ENCODE peak calls at places on chromosomes 13 and 19, in eight cellular contexts. A is nephron progenitor cell, L is RPMI8226, J is HS-5, S is type B pancreatic cell, D is WTC11, X is GM04503, W is uterus. H is an unnamed sample.

GRCh38 chr19:50705422-50706019 is 14.1 kb downstream of the SHANK1 start:
- DNase-seq in X (no peak), J (peak; percentile 84), A (peak; percentile 53), D (peak; percentile 62), L (peak; percentile 69), W (no peak), S (no peak), H (no peak)

GRCh38 chr13:35791191-35791902 is 314.9 kb upstream of the MAB21L1 start:
- DNase-seq in D (no peak), X (peak; percentile 82), S (no peak), A (no peak), L (no peak), W (no peak), J (no peak), H (no peak)

GRCh38 chr19:29260477-29261317 is 47.7 kb upstream of the UQCRFS1 start:
- DNase-seq in J (no peak), S (no peak), W (no peak), L (peak; percentile 50), D (peak; percentile 74), X (no peak), A (peak; percentile 60), H (peak; percentile 30)

GRCh38 chr13:29679357-29680050 is 84.0 kb upstream of the SLC7A1 start:
- DNase-seq in X (no peak), J (no peak), L (no peak), S (no peak), W (peak; percentile 36), D (no peak), A (no peak), H (no peak)

GRCh38 chr19:38173324-38174041 is 50.5 kb downstream of the DPF1 start:
- DNase-seq in W (no peak), A (no peak), D (no peak), L (no peak), J (no peak), S (no peak), X (peak; percentile 79), H (no peak)

GRCh38 chr13:46831588-46832194 is 34.7 kb upstream of the ESD start:
- DNase-seq in S (no peak), L (peak; percentile 43), W (peak; percentile 36), A (peak; percentile 60), J (peak; percentile 10), D (peak; percentile 44), X (no peak), H (peak; percentile 23)

GRCh38 chr19:33864311-33864850 is 67.7 kb downstream of the KCTD15 start:
- DNase-seq in X (no peak), A (no peak), D (no peak), W (no peak), J (no peak), L (no peak), S (peak; percentile 64), H (no peak)

GRCh38 chr19:5156231-5156986 is 184.2 kb downstream of the PTPRS start:
- DNase-seq in X (no peak), L (no peak), D (no peak), S (no peak), W (no peak), A (no peak), J (no peak), H (no peak)

GRCh38 chr19:50928841-50929240 is 17.6 kb upstream of the KLK4 start:
- DNase-seq in D (no peak), L (peak; percentile 66), X (no peak), A (no peak), S (no peak), W (no peak), J (no peak), H (no peak)

GRCh38 chr19:8255426-8256125 is 46.4 kb downstream of the CERS4 start:
- DNase-seq in A (no peak), W (no peak), L (no peak), S (no peak), X (no peak), D (no peak), J (no peak), H (no peak)

GRCh38 chr13:113120300-113121182 is 2.1 kb upstream of the F10 start:
- DNase-seq in X (no peak), L (no peak), D (no peak), A (no peak), S (peak; percentile 60), J (no peak), W (no peak), H (no peak)

GRCh38 chr13:28872427-28873176 is 52.5 kb downstream of the MTUS2 start:
- DNase-seq in X (no peak), W (no peak), L (no peak), A (no peak), D (no peak), S (no peak), J (no peak), H (no peak)

GRCh38 chr13:77544765-77545316 is 9.3 kb downstream of the SCEL start:
- DNase-seq in X (no peak), A (no peak), D (no peak), J (no peak), L (no peak), S (no peak), W (no peak), H (no peak)

GRCh38 chr19:38698225-38699026 is 45.8 kb downstream of the CAPN12 start:
- DNase-seq in J (no peak), A (no peak), D (no peak), S (no peak), L (no peak), X (no peak), W (no peak), H (no peak)

GRCh38 chr19:50812474-50812873 is 11.1 kb downstream of the KLK1 start:
- DNase-seq in A (no peak), D (no peak), X (no peak), L (no peak), S (no peak), W (no peak), J (no peak), H (no peak)

GRCh38 chr19:49638360-49638759 is 1.6 kb downstream of the RRAS start:
- DNase-seq in S (no peak), X (peak; percentile 24), L (no peak), D (no peak), J (no peak), W (no peak), A (peak; percentile 30), H (no peak)

GRCh38 chr13:97435794-97436193 is 1.8 kb downstream of the RAP2A start:
- DNase-seq in L (no peak), D (no peak), A (no peak), X (no peak), J (no peak), S (no peak), W (no peak), H (no peak)

GRCh38 chr19:49436381-49437017 is 4.8 kb downstream of the SLC17A7 start:
- DNase-seq in W (no peak), L (peak; percentile 59), J (no peak), A (peak; percentile 75), D (peak; percentile 98), S (no peak), X (no peak), H (no peak)

GRCh38 chr19:12772323-12772722 is 3.0 kb downstream of the HOOK2 start:
- DNase-seq in J (no peak), W (no peak), X (no peak), S (no peak), D (no peak), A (no peak), L (no peak), H (no peak)

GRCh38 chr19:30093966-30094770 is 152.1 kb downstream of the URI1 start:
- DNase-seq in S (no peak), A (no peak), X (no peak), L (no peak), W (no peak), D (no peak), J (no peak), H (no peak)

GRCh38 chr13:44758595-44759221 is 182.6 kb upstream of the TSC22D1 start:
- DNase-seq in W (no peak), L (no peak), X (peak; percentile 42), J (peak; percentile 5), A (no peak), S (no peak), D (no peak), H (no peak)

GRCh38 chr19:43798546-43799409 is 3.5 kb downstream of the LYPD5 start:
- DNase-seq in L (peak; percentile 29), D (peak; percentile 78), S (no peak), A (peak; percentile 46), X (no peak), J (no peak), W (no peak), H (peak; percentile 17)

GRCh38 chr13:94115054-94115453 is 364.4 kb downstream of the DCT start:
- DNase-seq in S (no peak), L (no peak), J (no peak), D (no peak), A (no peak), W (no peak), X (no peak), H (no peak)

GRCh38 chr19:3830841-3831589 is 37.8 kb downstream of the ZFR2 start:
- DNase-seq in J (no peak), S (no peak), X (no peak), L (no peak), W (no peak), A (no peak), D (no peak), H (no peak)

GRCh38 chr19:40277356-40277755 is 7.8 kb downstream of the AKT2 start:
- DNase-seq in X (no peak), S (no peak), J (no peak), A (no peak), L (no peak), D (no peak), W (no peak), H (no peak)

GRCh38 chr13:85567909-85568308 is 231.3 kb downstream of the SLITRK6 start:
- DNase-seq in D (no peak), L (no peak), X (no peak), W (no peak), J (no peak), S (no peak), A (no peak), H (no peak)

GRCh38 chr19:39130337-39131254 is 5.0 kb downstream of the PAK4 start:
- DNase-seq in S (no peak), D (no peak), J (no peak), W (no peak), A (no peak), X (no peak), L (no peak), H (no peak)

GRCh38 chr13:45367358-45367757 is 26.4 kb upstream of the TPT1 start:
- DNase-seq in W (peak; percentile 52), L (peak; percentile 82), J (peak; percentile 69), X (peak; percentile 34), D (no peak), A (no peak), S (no peak), H (peak; percentile 81)

GRCh38 chr13:39297664-39298171 is 259.5 kb downstream of the NHLRC3 start:
- DNase-seq in A (no peak), S (no peak), D (no peak), W (no peak), X (no peak), J (no peak), L (no peak), H (no peak)

GRCh38 chr13:95641961-95642621 is 2.4 kb downstream of the DZIP1 start:
- DNase-seq in L (no peak), W (peak; percentile 30), S (no peak), J (no peak), D (peak; percentile 77), A (peak; percentile 59), X (no peak), H (no peak)

GRCh38 chr19:6743071-6743470 is 3.6 kb downstream of the TRIP10 start:
- DNase-seq in W (no peak), S (no peak), D (no peak), L (no peak), A (no peak), J (no peak), X (no peak), H (no peak)

GRCh38 chr19:44111910-44112463 is 1.2 kb upstream of the ZNF225 start:
- DNase-seq in W (no peak), J (no peak), D (peak; percentile 57), A (peak; percentile 54), S (no peak), X (peak; percentile 53), L (no peak), H (no peak)

GRCh38 chr19:55305491-55305890 is 19.6 kb downstream of the TMEM150B start:
- DNase-seq in J (no peak), A (peak; percentile 68), D (peak; percentile 75), W (peak; percentile 46), L (peak; percentile 55), S (no peak), X (no peak), H (peak; percentile 36)

H was measured in effector memory CD8-positive, alpha-beta T cell.